ENCODE peak calls at places on chromosomes 3 and 15, in six cellular contexts. G, P, S, Q, N and C are unnamed samples.

GRCh38 chr15:42730135-42730534 is 6.8 kb downstream of the CDAN1 start:
- DNase-seq in G (no peak), P (no peak), S (no peak), Q (no peak), N (no peak), C (no peak)

GRCh38 chr3:136955813-136956212 is 2.0 kb upstream of the IL20RB start:
- DNase-seq in G (peak), P (no peak), S (peak), Q (no peak), N (no peak), C (peak)

GRCh38 chr15:71914092-71914491 is 103.7 kb downstream of the NR2E3 start:
- DNase-seq in G (no peak), P (no peak), S (no peak), Q (no peak), N (no peak), C (no peak)

GRCh38 chr3:71560665-71561064 is 22.9 kb downstream of the FOXP1 start:
- DNase-seq in G (no peak), P (no peak), S (no peak), Q (no peak), N (no peak), C (no peak)

GRCh38 chr15:60682615-60683014 is 203.7 kb upstream of the ICE2 start:
- DNase-seq in G (no peak), P (no peak), S (no peak), Q (no peak), N (no peak), C (no peak)

GRCh38 chr15:91032919-91033803 is 10.8 kb upstream of the VPS33B start:
- DNase-seq in G (no peak), P (peak), S (peak), Q (peak), N (no peak), C (no peak)

GRCh38 chr15:42064271-42064670 is 30.1 kb downstream of the PLA2G4D start:
- DNase-seq in G (no peak), P (no peak), S (no peak), Q (no peak), N (no peak), C (no peak)

GRCh38 chr15:92930061-92930460 is 29.9 kb downstream of the CHD2 start:
- DNase-seq in G (no peak), P (no peak), S (no peak), Q (no peak), N (no peak), C (no peak)

GRCh38 chr3:30602946-30603345 is 3.5 kb upstream of the TGFBR2 start:
- DNase-seq in G (no peak), P (no peak), S (no peak), Q (no peak), N (no peak), C (no peak)

GRCh38 chr15:66841953-66842681 is 140.1 kb downstream of the SMAD6 start:
- DNase-seq in G (peak), P (peak), S (peak), Q (peak), N (peak), C (peak)

GRCh38 chr15:68672781-68673205 is 94.0 kb downstream of the CORO2B start:
- DNase-seq in G (no peak), P (peak), S (no peak), Q (no peak), N (no peak), C (no peak)

GRCh38 chr3:194257030-194257657 is 94.0 kb downstream of the CPN2 start:
- DNase-seq in G (no peak), P (no peak), S (no peak), Q (no peak), N (no peak), C (no peak)

GRCh38 chr15:56838085-56838484 is 80.4 kb upstream of the TCF12 start:
- DNase-seq in G (no peak), P (no peak), S (no peak), Q (no peak), N (no peak), C (no peak)

GRCh38 chr3:126546013-126546412 is 12.7 kb downstream of the C3orf22 start:
- DNase-seq in G (no peak), P (no peak), S (no peak), Q (no peak), N (no peak), C (no peak)

GRCh38 chr3:113676252-113676651 is 20.2 kb downstream of the USF3 start:
- DNase-seq in G (no peak), P (no peak), S (no peak), Q (no peak), N (no peak), C (no peak)

GRCh38 chr3:151584603-151585002 is 123.7 kb upstream of the IGSF10 start:
- DNase-seq in G (no peak), P (no peak), S (peak), Q (no peak), N (no peak), C (no peak)

GRCh38 chr3:78878011-78878410 is 889.8 kb downstream of the ROBO1 start:
- DNase-seq in G (no peak), P (no peak), S (no peak), Q (no peak), N (no peak), C (no peak)

GRCh38 chr3:14775011-14775410 is 43.8 kb upstream of the FGD5 start:
- DNase-seq in G (no peak), P (no peak), S (no peak), Q (no peak), N (no peak), C (no peak)

GRCh38 chr3:30689202-30689641 is 82.8 kb downstream of the TGFBR2 start:
- DNase-seq in G (no peak), P (no peak), S (peak), Q (peak), N (peak), C (no peak)

GRCh38 chr3:87053548-87053947 is 62.6 kb upstream of the VGLL3 start:
- DNase-seq in G (no peak), P (no peak), S (no peak), Q (no peak), N (no peak), C (no peak)